ENCODE peak calls at places on chromosomes 5 and 9, in seven cellular contexts. One of them, this sample, is unnamed.

GRCh38 chr9:37617161-37617560 is 24.8 kb upstream of the TOMM5 start:
- DNase-seq in psoas muscle: no peak
- DNase-seq in lung: no peak
- DNase-seq in tibial artery: no peak
- DNase-seq in mesothelial cell of epicardium: no peak
- DNase-seq in dorsolateral prefrontal cortex: no peak
- DNase-seq in GM20000: no peak
- DNase-seq in this sample: no peak

GRCh38 chr5:119275146-119275872 is 80.5 kb upstream of the TNFAIP8 start:
- DNase-seq in psoas muscle: no peak
- DNase-seq in lung: no peak
- DNase-seq in tibial artery: no peak
- DNase-seq in mesothelial cell of epicardium: no peak
- DNase-seq in dorsolateral prefrontal cortex: no peak
- DNase-seq in GM20000: no peak
- DNase-seq in this sample: no peak

GRCh38 chr5:159412284-159413046 is 82.2 kb upstream of the IL12B start:
- DNase-seq in psoas muscle: no peak
- DNase-seq in lung: peak; percentile 30
- DNase-seq in tibial artery: no peak
- DNase-seq in mesothelial cell of epicardium: no peak
- DNase-seq in dorsolateral prefrontal cortex: no peak
- DNase-seq in GM20000: no peak
- DNase-seq in this sample: no peak

GRCh38 chr5:145938699-145939531 is 2.5 kb downstream of the SH3RF2 start:
- DNase-seq in psoas muscle: no peak
- DNase-seq in lung: no peak
- DNase-seq in tibial artery: no peak
- DNase-seq in mesothelial cell of epicardium: no peak
- DNase-seq in dorsolateral prefrontal cortex: no peak
- DNase-seq in GM20000: no peak
- DNase-seq in this sample: no peak

GRCh38 chr5:130528474-130528873 is 624.2 kb downstream of the CHSY3 start:
- DNase-seq in psoas muscle: no peak
- DNase-seq in lung: no peak
- DNase-seq in tibial artery: no peak
- DNase-seq in mesothelial cell of epicardium: no peak
- DNase-seq in dorsolateral prefrontal cortex: no peak
- DNase-seq in GM20000: no peak
- DNase-seq in this sample: no peak

GRCh38 chr9:70113403-70114022 is 69.9 kb downstream of the MAMDC2 start:
- DNase-seq in psoas muscle: peak; percentile 68
- DNase-seq in lung: peak; percentile 51
- DNase-seq in tibial artery: peak; percentile 68
- DNase-seq in mesothelial cell of epicardium: no peak
- DNase-seq in dorsolateral prefrontal cortex: peak; percentile 14
- DNase-seq in GM20000: peak; percentile 54
- DNase-seq in this sample: no peak

GRCh38 chr5:170917113-170917512 is 55.3 kb downstream of the RANBP17 start:
- DNase-seq in psoas muscle: no peak
- DNase-seq in lung: no peak
- DNase-seq in tibial artery: no peak
- DNase-seq in mesothelial cell of epicardium: no peak
- DNase-seq in dorsolateral prefrontal cortex: no peak
- DNase-seq in GM20000: no peak
- DNase-seq in this sample: no peak

GRCh38 chr9:114311571-114312512 is 11.1 kb upstream of the ORM1 start:
- DNase-seq in psoas muscle: no peak
- DNase-seq in lung: no peak
- DNase-seq in tibial artery: no peak
- DNase-seq in mesothelial cell of epicardium: no peak
- DNase-seq in dorsolateral prefrontal cortex: no peak
- DNase-seq in GM20000: no peak
- DNase-seq in this sample: peak; percentile 65

GRCh38 chr5:169127431-169127830 is 173.5 kb downstream of the SLIT3 start:
- DNase-seq in psoas muscle: no peak
- DNase-seq in lung: no peak
- DNase-seq in tibial artery: no peak
- DNase-seq in mesothelial cell of epicardium: no peak
- DNase-seq in dorsolateral prefrontal cortex: no peak
- DNase-seq in GM20000: no peak
- DNase-seq in this sample: no peak

GRCh38 chr9:8730618-8731017 is 931.0 kb upstream of the DMAC1 start:
- DNase-seq in psoas muscle: no peak
- DNase-seq in lung: no peak
- DNase-seq in tibial artery: no peak
- DNase-seq in mesothelial cell of epicardium: no peak
- DNase-seq in dorsolateral prefrontal cortex: peak; percentile 34
- DNase-seq in GM20000: no peak
- DNase-seq in this sample: no peak

GRCh38 chr9:15253197-15253596 is 53.8 kb downstream of the TTC39B start:
- DNase-seq in psoas muscle: no peak
- DNase-seq in lung: no peak
- DNase-seq in tibial artery: no peak
- DNase-seq in mesothelial cell of epicardium: no peak
- DNase-seq in dorsolateral prefrontal cortex: no peak
- DNase-seq in GM20000: no peak
- DNase-seq in this sample: no peak

GRCh38 chr5:138053554-138053953 is 20.7 kb upstream of the FAM13B start:
- DNase-seq in psoas muscle: no peak
- DNase-seq in lung: no peak
- DNase-seq in tibial artery: no peak
- DNase-seq in mesothelial cell of epicardium: no peak
- DNase-seq in dorsolateral prefrontal cortex: no peak
- DNase-seq in GM20000: no peak
- DNase-seq in this sample: no peak

GRCh38 chr9:20507431-20507830 is 114.9 kb downstream of the MLLT3 start:
- DNase-seq in psoas muscle: no peak
- DNase-seq in lung: no peak
- DNase-seq in tibial artery: no peak
- DNase-seq in mesothelial cell of epicardium: no peak
- DNase-seq in dorsolateral prefrontal cortex: no peak
- DNase-seq in GM20000: no peak
- DNase-seq in this sample: no peak

GRCh38 chr9:36488322-36488838 is 84.3 kb upstream of the MELK start:
- DNase-seq in psoas muscle: no peak
- DNase-seq in lung: no peak
- DNase-seq in tibial artery: no peak
- DNase-seq in mesothelial cell of epicardium: no peak
- DNase-seq in dorsolateral prefrontal cortex: peak; percentile 9
- DNase-seq in GM20000: no peak
- DNase-seq in this sample: no peak

GRCh38 chr9:11149065-11149464 is 536.3 kb upstream of the PTPRD start:
- DNase-seq in psoas muscle: no peak
- DNase-seq in lung: no peak
- DNase-seq in tibial artery: no peak
- DNase-seq in mesothelial cell of epicardium: no peak
- DNase-seq in dorsolateral prefrontal cortex: no peak
- DNase-seq in GM20000: no peak
- DNase-seq in this sample: no peak

GRCh38 chr9:134453776-134454175 is 127.5 kb downstream of the RXRA start:
- DNase-seq in psoas muscle: no peak
- DNase-seq in lung: no peak
- DNase-seq in tibial artery: no peak
- DNase-seq in mesothelial cell of epicardium: no peak
- DNase-seq in dorsolateral prefrontal cortex: no peak
- DNase-seq in GM20000: no peak
- DNase-seq in this sample: no peak

GRCh38 chr9:134445000-134445399 is 118.7 kb downstream of the RXRA start:
- DNase-seq in psoas muscle: no peak
- DNase-seq in lung: no peak
- DNase-seq in tibial artery: no peak
- DNase-seq in mesothelial cell of epicardium: no peak
- DNase-seq in dorsolateral prefrontal cortex: no peak
- DNase-seq in GM20000: no peak
- DNase-seq in this sample: no peak

GRCh38 chr9:134451700-134452458 is 125.6 kb downstream of the RXRA start:
- DNase-seq in psoas muscle: no peak
- DNase-seq in lung: no peak
- DNase-seq in tibial artery: no peak
- DNase-seq in mesothelial cell of epicardium: no peak
- DNase-seq in dorsolateral prefrontal cortex: no peak
- DNase-seq in GM20000: no peak
- DNase-seq in this sample: no peak

GRCh38 chr9:134452728-134453127 is 126.5 kb downstream of the RXRA start:
- DNase-seq in psoas muscle: no peak
- DNase-seq in lung: no peak
- DNase-seq in tibial artery: no peak
- DNase-seq in mesothelial cell of epicardium: no peak
- DNase-seq in dorsolateral prefrontal cortex: no peak
- DNase-seq in GM20000: no peak
- DNase-seq in this sample: no peak

DNA sequence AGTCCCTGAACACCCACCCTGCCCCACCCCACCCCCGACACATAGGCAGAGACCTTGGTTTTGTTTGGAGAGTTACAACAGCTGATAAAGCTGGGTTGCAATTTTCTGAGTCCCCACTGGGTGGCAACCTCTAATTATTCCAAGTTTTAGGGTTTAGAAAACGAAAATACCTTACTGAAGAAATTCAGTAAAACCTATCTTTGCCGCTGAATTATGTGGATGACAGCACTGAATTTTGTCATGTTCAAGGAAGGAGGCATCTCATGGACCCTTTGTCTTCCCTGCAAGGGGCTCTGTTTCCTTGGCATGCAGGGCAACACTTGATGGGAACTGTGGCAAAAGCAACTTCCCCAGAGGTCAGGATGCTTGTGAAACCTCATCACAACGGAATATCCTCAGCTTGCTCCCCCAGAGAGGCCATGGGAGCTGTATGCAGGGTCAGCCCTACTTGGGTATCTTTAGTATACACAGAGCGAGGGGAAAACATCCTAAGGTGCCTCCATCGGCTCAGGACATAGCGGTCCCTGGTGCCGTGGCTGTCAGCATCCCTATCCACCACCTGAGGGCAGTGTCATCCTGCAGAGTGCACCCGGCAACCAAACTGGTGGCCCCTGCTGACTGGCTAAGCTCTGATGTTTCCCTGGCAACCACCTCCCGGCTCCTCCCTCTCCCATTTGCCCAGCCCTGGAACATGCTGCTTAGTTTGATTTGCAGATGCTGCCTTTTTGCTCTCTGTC is 123.1 kb downstream of the RXRA start:
- DNase-seq in psoas muscle: peak; percentile 94
- DNase-seq in lung: peak; percentile 90
- DNase-seq in tibial artery: peak; percentile 95
- DNase-seq in mesothelial cell of epicardium: peak; percentile 83
- DNase-seq in dorsolateral prefrontal cortex: peak; percentile 93
- DNase-seq in GM20000: peak; percentile 93
- DNase-seq in this sample: peak; percentile 97
- TF ChIP-seq CTCF in psoas muscle: peak; percentile 82
- TF ChIP-seq CTCF in lung: peak; percentile 98
- TF ChIP-seq CTCF in tibial artery: peak; percentile 86
- TF ChIP-seq CTCF in mesothelial cell of epicardium: peak; percentile 76
- TF ChIP-seq CTCF in dorsolateral prefrontal cortex: peak; percentile 94
- TF ChIP-seq CTCF in GM20000: peak; percentile 79
- TF ChIP-seq CTCF in this sample: peak; percentile 87

GRCh38 chr5:149125386-149125891 is 15.9 kb upstream of the ABLIM3 start:
- DNase-seq in psoas muscle: no peak
- DNase-seq in lung: no peak
- DNase-seq in tibial artery: no peak
- DNase-seq in mesothelial cell of epicardium: no peak
- DNase-seq in dorsolateral prefrontal cortex: peak; percentile 63
- DNase-seq in GM20000: no peak
- DNase-seq in this sample: no peak
- TF ChIP-seq CTCF in psoas muscle: no peak
- TF ChIP-seq CTCF in lung: no peak
- TF ChIP-seq CTCF in tibial artery: no peak
- TF ChIP-seq CTCF in mesothelial cell of epicardium: no peak
- TF ChIP-seq CTCF in dorsolateral prefrontal cortex: no peak
- TF ChIP-seq CTCF in GM20000: no peak
- TF ChIP-seq CTCF in this sample: peak; percentile 16

GRCh38 chr9:134134949-134135342 is 936 bp upstream of the WDR5 start:
- DNase-seq in psoas muscle: no peak
- DNase-seq in lung: no peak
- DNase-seq in tibial artery: no peak
- DNase-seq in mesothelial cell of epicardium: no peak
- DNase-seq in dorsolateral prefrontal cortex: no peak
- DNase-seq in GM20000: no peak
- DNase-seq in this sample: no peak

GRCh38 chr9:134136117-134136996 is 475 bp downstream of the WDR5 start:
- DNase-seq in psoas muscle: peak; percentile 63
- DNase-seq in lung: no peak
- DNase-seq in tibial artery: no peak
- DNase-seq in mesothelial cell of epicardium: no peak
- DNase-seq in dorsolateral prefrontal cortex: no peak
- DNase-seq in GM20000: peak; percentile 58
- DNase-seq in this sample: no peak

GRCh38 chr9:134138292-134138691 is 2.4 kb downstream of the WDR5 start:
- DNase-seq in psoas muscle: no peak
- DNase-seq in lung: no peak
- DNase-seq in tibial artery: no peak
- DNase-seq in mesothelial cell of epicardium: no peak
- DNase-seq in dorsolateral prefrontal cortex: no peak
- DNase-seq in GM20000: no peak
- DNase-seq in this sample: no peak

GRCh38 chr9:134136997-134137302 is 1.1 kb downstream of the WDR5 start:
- DNase-seq in psoas muscle: no peak
- DNase-seq in lung: no peak
- DNase-seq in tibial artery: no peak
- DNase-seq in mesothelial cell of epicardium: no peak
- DNase-seq in dorsolateral prefrontal cortex: no peak
- DNase-seq in GM20000: no peak
- DNase-seq in this sample: no peak

DNA sequence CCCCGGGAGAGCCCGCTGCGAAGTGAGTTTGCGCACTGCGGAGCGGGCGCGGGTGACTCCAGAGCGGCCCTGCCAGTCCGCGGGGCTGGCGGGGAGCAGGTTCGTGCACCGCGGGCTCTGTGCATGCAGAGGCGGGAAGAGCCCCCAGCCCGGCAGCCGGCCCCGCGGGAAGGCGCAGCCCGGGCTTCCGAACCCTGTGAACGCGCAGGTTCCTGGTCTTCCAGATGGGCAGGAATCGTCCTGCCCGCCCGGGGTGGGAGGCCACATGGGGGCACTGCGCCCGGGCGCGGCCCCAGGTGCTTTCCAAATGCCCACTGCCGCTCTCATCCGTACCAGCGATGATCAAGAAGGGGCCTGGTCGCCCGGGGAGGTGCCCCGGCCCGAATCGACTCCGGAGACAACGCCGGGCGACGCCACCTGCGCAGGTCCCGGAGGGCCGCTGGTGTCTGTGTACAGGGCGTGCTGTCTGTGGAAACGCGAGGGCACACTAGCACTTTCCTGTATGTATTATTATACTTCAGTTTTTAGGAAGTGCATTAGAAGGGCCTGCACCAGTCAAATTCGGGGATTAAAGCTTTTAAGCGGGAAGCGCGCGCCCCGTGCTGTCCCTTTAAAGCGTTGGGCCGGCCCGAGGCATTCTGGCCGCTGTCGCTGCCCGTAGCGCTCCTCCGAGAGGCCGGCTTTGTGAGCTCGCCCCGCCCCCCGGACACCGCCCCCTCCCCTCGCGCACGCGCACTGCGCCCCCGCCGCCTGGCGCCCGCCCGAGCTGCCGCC is at the start of gene WDR5:
- DNase-seq in psoas muscle: peak; percentile 97
- DNase-seq in lung: peak; percentile 91
- DNase-seq in tibial artery: peak; percentile 90
- DNase-seq in mesothelial cell of epicardium: peak; percentile 88
- DNase-seq in dorsolateral prefrontal cortex: peak; percentile 93
- DNase-seq in GM20000: peak; percentile 100
- DNase-seq in this sample: peak; percentile 97
- TF ChIP-seq CTCF in psoas muscle: peak; percentile 16
- TF ChIP-seq CTCF in lung: no peak
- TF ChIP-seq CTCF in tibial artery: no peak
- TF ChIP-seq CTCF in mesothelial cell of epicardium: no peak
- TF ChIP-seq CTCF in dorsolateral prefrontal cortex: peak; percentile 48
- TF ChIP-seq CTCF in GM20000: peak; percentile 34
- TF ChIP-seq CTCF in this sample: peak; percentile 29

GRCh38 chr9:131082774-131083512 is 13.4 kb upstream of the AIF1L start:
- DNase-seq in psoas muscle: no peak
- DNase-seq in lung: no peak
- DNase-seq in tibial artery: no peak
- DNase-seq in mesothelial cell of epicardium: no peak
- DNase-seq in dorsolateral prefrontal cortex: no peak
- DNase-seq in GM20000: no peak
- DNase-seq in this sample: no peak
- TF ChIP-seq CTCF in psoas muscle: no peak
- TF ChIP-seq CTCF in lung: no peak
- TF ChIP-seq CTCF in tibial artery: no peak
- TF ChIP-seq CTCF in mesothelial cell of epicardium: no peak
- TF ChIP-seq CTCF in dorsolateral prefrontal cortex: no peak
- TF ChIP-seq CTCF in GM20000: no peak
- TF ChIP-seq CTCF in this sample: no peak

This sample was measured in osteocyte.